ENCODE peak calls at places on chromosomes 11 and 22, in four cellular contexts. N, H, K and X are unnamed samples.
A peak's percentile ranks its signal among the peaks of the same experiment; 100 is the strongest.

GRCh38 chr22:26998134-26998533 is 340.7 kb downstream of the MIAT start:
- DNase-seq in K (no peak), N (no peak), H (no peak), X (no peak)

GRCh38 chr11:394858-395655 is 1.0 kb downstream of the PKP3 start:
- DNase-seq in N (no peak), H (no peak), K (no peak), X (no peak)

GRCh38 chr22:48632641-48633246 is 1194.9 kb downstream of the BRD1 start:
- DNase-seq in K (no peak), N (no peak), H (no peak), X (no peak)

GRCh38 chr11:126378763-126379162 is 23.3 kb downstream of the ST3GAL4 start:
- DNase-seq in K (no peak), H (no peak), N (no peak), X (no peak)

GRCh38 chr22:27420817-27421361 is 380.7 kb downstream of the MN1 start:
- DNase-seq in K (peak; percentile 90), H (no peak), N (no peak), X (peak; percentile 46)

GRCh38 chr11:60955566-60955965 is 3.6 kb upstream of the SLC15A3 start:
- DNase-seq in K (no peak), N (no peak), H (no peak), X (no peak)

GRCh38 chr11:18761741-18762140 is 29.9 kb downstream of the PTPN5 start:
- DNase-seq in K (no peak), N (no peak), H (no peak), X (no peak)

GRCh38 chr11:110777765-110778164 is 65.5 kb upstream of the ARHGAP20 start:
- DNase-seq in K (no peak), N (no peak), H (no peak), X (peak; percentile 24)

GRCh38 chr11:104000798-104001197 is 35.6 kb upstream of the DDI1 start:
- DNase-seq in K (no peak), N (no peak), H (no peak), X (no peak)

GRCh38 chr11:87722756-87723599 is 452.3 kb downstream of the RAB38 start:
- DNase-seq in K (no peak), N (no peak), H (no peak), X (peak; percentile 40)

GRCh38 chr22:36497910-36498669 is 8.8 kb downstream of the FOXRED2 start:
- DNase-seq in N (no peak), K (no peak), H (no peak), X (no peak)

GRCh38 chr22:19705181-19705934 is 8.9 kb upstream of the SEPTIN5 start:
- DNase-seq in N (no peak), K (no peak), H (no peak), X (no peak)

GRCh38 chr22:20463324-20464095 is 25.9 kb upstream of the SCARF2 start:
- DNase-seq in H (no peak), K (no peak), N (peak; percentile 7), X (no peak)

GRCh38 chr11:64366751-64367150 is 7.8 kb downstream of the RPS6KA4 start:
- DNase-seq in H (no peak), K (no peak), N (no peak), X (no peak)

GRCh38 chr22:22710719-22711531 is 66.5 kb downstream of the GGTLC2 start:
- DNase-seq in K (no peak), N (peak; percentile 56), H (peak; percentile 15), X (peak; percentile 77)

GRCh38 chr22:26949193-26949592 is 291.8 kb downstream of the MIAT start:
- DNase-seq in K (peak; percentile 12), H (no peak), N (no peak), X (no peak)

GRCh38 chr11:123111465-123111864 is 49.5 kb upstream of the HSPA8 start:
- DNase-seq in N (no peak), K (no peak), H (peak; percentile 56), X (no peak)

GRCh38 chr22:44709881-44710400 is 7.9 kb downstream of the PRR5 start:
- DNase-seq in N (no peak), H (no peak), K (no peak), X (no peak)

GRCh38 chr11:99489561-99489960 is 468.8 kb downstream of the CNTN5 start:
- DNase-seq in N (no peak), K (no peak), H (no peak), X (no peak)

GRCh38 chr11:46948378-46949131 is 12.0 kb downstream of the CSTPP1 start:
- DNase-seq in N (no peak), K (no peak), H (peak; percentile 42), X (peak; percentile 26)